ENCODE peak calls at places on chromosomes 6 and 20, in eight cellular contexts. I, C, W, Q, P, S, E and Z are unnamed samples.

GRCh38 chr20:38418509-38419204 is 16.5 kb downstream of the SNHG17 start:
- DNase-seq in I (no peak), Q (no peak), E (no peak), P (no peak), W (no peak), S (no peak), C (no peak), Z (no peak)

GRCh38 chr6:7138921-7139358 is 31.2 kb downstream of the RREB1 start:
- DNase-seq in S (no peak), Q (no peak), W (no peak), C (no peak), E (no peak), I (peak; percentile 9), P (peak; percentile 43), Z (no peak)

GRCh38 chr6:57243954-57244353 is 21.8 kb upstream of the RAB23 start:
- DNase-seq in E (no peak), C (no peak), P (no peak), W (no peak), Q (no peak), S (no peak), I (no peak), Z (no peak)

GRCh38 chr20:45919951-45920794 is 8.2 kb upstream of the PLTP start:
- DNase-seq in S (no peak), W (no peak), Q (no peak), C (peak; percentile 72), P (no peak), I (no peak), E (no peak), Z (no peak)

GRCh38 chr20:62513991-62514390 is 38.2 kb upstream of the GATA5 start:
- DNase-seq in E (no peak), W (no peak), S (no peak), P (no peak), I (no peak), C (no peak), Q (no peak), Z (no peak)

GRCh38 chr6:133100870-133101269 is 140.3 kb upstream of the EYA4 start:
- DNase-seq in Q (no peak), W (no peak), I (no peak), C (no peak), S (no peak), P (no peak), E (no peak), Z (no peak)

GRCh38 chr6:166996406-166996805 is 2.8 kb upstream of the CEP43 start:
- DNase-seq in E (no peak), I (no peak), C (no peak), Q (no peak), P (no peak), S (no peak), W (peak; percentile 34), Z (no peak)

GRCh38 chr6:130624046-130624445 is 203.2 kb upstream of the SMLR1 start:
- DNase-seq in E (no peak), S (no peak), C (no peak), Q (no peak), W (no peak), I (no peak), P (no peak), Z (no peak)

GRCh38 chr6:53679446-53679933 is 13.9 kb upstream of the KLHL31 start:
- DNase-seq in Q (no peak), W (no peak), I (no peak), P (peak; percentile 69), S (no peak), C (no peak), E (no peak), Z (no peak)

GRCh38 chr6:77814119-77814518 is 161.3 kb downstream of the MEI4 start:
- DNase-seq in Q (no peak), I (no peak), C (no peak), E (no peak), P (no peak), W (no peak), S (no peak), Z (no peak)

GRCh38 chr6:120005292-120005976 is 655.9 kb upstream of the MAN1A1 start:
- DNase-seq in C (no peak), W (no peak), E (no peak), P (no peak), I (no peak), Q (no peak), S (no peak), Z (no peak)

GRCh38 chr6:6659600-6660327 is 71.2 kb downstream of the LY86 start:
- DNase-seq in P (no peak), E (no peak), W (no peak), C (no peak), Q (no peak), I (no peak), S (no peak), Z (no peak)

GRCh38 chr6:111758608-111759293 is 114.5 kb downstream of the FYN start:
- DNase-seq in S (no peak), Q (no peak), C (no peak), I (peak; percentile 18), P (no peak), W (no peak), E (no peak), Z (no peak)

GRCh38 chr6:148177589-148178233 is 164.9 kb upstream of the SASH1 start:
- DNase-seq in S (peak; percentile 25), E (no peak), W (peak; percentile 30), P (peak; percentile 35), I (peak; percentile 10), Q (peak; percentile 76), C (peak; percentile 67), Z (peak; percentile 4)

GRCh38 chr20:60115452-60115851 is 157.2 kb downstream of the CDH26 start:
- DNase-seq in W (no peak), E (no peak), C (no peak), Q (no peak), I (no peak), S (no peak), P (no peak), Z (no peak)

GRCh38 chr20:46253391-46253790 is 54.9 kb downstream of the CDH22 start:
- DNase-seq in I (no peak), W (no peak), S (no peak), C (no peak), Q (no peak), P (peak; percentile 33), E (no peak), Z (no peak)

GRCh38 chr6:20755631-20756030 is 221.4 kb downstream of the CDKAL1 start:
- DNase-seq in I (no peak), W (no peak), S (no peak), E (no peak), C (no peak), Q (no peak), P (peak; percentile 1), Z (no peak)

GRCh38 chr6:2542858-2543218 is 207.9 kb downstream of the MYLK4 start:
- DNase-seq in I (peak; percentile 23), C (no peak), P (no peak), W (peak; percentile 39), E (no peak), Q (no peak), S (no peak), Z (no peak)

GRCh38 chr6:41258196-41258493 is 28.3 kb downstream of the TREM1 start:
- DNase-seq in Q (no peak), W (no peak), I (no peak), C (no peak), E (no peak), P (no peak), S (no peak), Z (no peak)

GRCh38 chr20:33884633-33885032 is 73.5 kb downstream of the CHMP4B start:
- DNase-seq in Q (no peak), C (no peak), E (no peak), P (no peak), I (no peak), W (no peak), S (no peak), Z (no peak)
- H3K27ac ChIP-seq in Q (no peak overlapping the region), C (no peak overlapping the region), E (no peak overlapping the region), P (no peak overlapping the region), I (no peak overlapping the region), W (no peak overlapping the region), S (no peak overlapping the region), Z (no peak overlapping the region)

GRCh38 chr6:23611776-23612381 is 514.1 kb upstream of the NRSN1 start:
- DNase-seq in Q (no peak), I (no peak), S (no peak), C (no peak), E (no peak), P (no peak), W (no peak), Z (no peak)
- H3K27ac ChIP-seq in Q (no peak overlapping the region), I (no peak overlapping the region), S (no peak overlapping the region), C (no peak overlapping the region), E (no peak overlapping the region), P (no peak overlapping the region), W (no peak overlapping the region), Z (no peak overlapping the region)

GRCh38 chr20:36584018-36584481 is 10.7 kb downstream of the TGIF2 start:
- DNase-seq in S (no peak), C (no peak), P (no peak), W (no peak), Q (no peak), E (no peak), I (no peak), Z (no peak)
- H3K27ac ChIP-seq in S (no peak overlapping the region), C (no peak overlapping the region), P (peak overlapping the region; percentile 6), W (no peak overlapping the region), Q (no peak overlapping the region), E (no peak overlapping the region), I (no peak overlapping the region), Z (no peak overlapping the region)

GRCh38 chr20:33130553-33130952 is 37.4 kb upstream of the BPIFA2 start:
- DNase-seq in I (no peak), C (no peak), W (no peak), P (no peak), Q (no peak), S (no peak), E (no peak), Z (no peak)
- H3K27ac ChIP-seq in I (no peak overlapping the region), C (no peak overlapping the region), W (no peak overlapping the region), P (peak overlapping the region; percentile 47), Q (peak overlapping the region; percentile 36), S (no peak overlapping the region), E (no peak overlapping the region), Z (no peak overlapping the region)

GRCh38 chr6:45415315-45415714 is 37.6 kb upstream of the SUPT3H start:
- DNase-seq in S (no peak), Q (no peak), I (no peak), W (no peak), C (no peak), P (no peak), E (no peak), Z (no peak)
- H3K27ac ChIP-seq in S (no peak overlapping the region), Q (no peak overlapping the region), I (no peak overlapping the region), W (no peak overlapping the region), C (no peak overlapping the region), P (no peak overlapping the region), E (no peak overlapping the region), Z (no peak overlapping the region)

GRCh38 chr6:30767944-30768301 is 23.6 kb upstream of the IER3 start:
- DNase-seq in P (no peak), W (no peak), C (no peak), I (no peak), Q (no peak), S (no peak), E (no peak), Z (no peak)
- H3K27ac ChIP-seq in P (peak overlapping the region; percentile 22), W (no peak overlapping the region), C (no peak overlapping the region), I (no peak overlapping the region), Q (no peak overlapping the region), S (no peak overlapping the region), E (no peak overlapping the region), Z (no peak overlapping the region)